ENCODE peak calls at places on chromosomes 7 and 10, in eight cellular contexts. Q is left cardiac atrium, K is adrenal gland, U is astrocyte, N is Kasumi-1, F is amniotic stem cell, I is GM10248, L is cardiac fibroblast. Y is an unnamed sample.

GRCh38 chr7:29401827-29402226 is 161.8 kb upstream of the PRR15 start:
- DNase-seq in F (no peak), U (no peak), L (no peak), K (no peak), I (no peak), Q (no peak), N (no peak), Y (no peak)

GRCh38 chr7:92653136-92653535 is 62.9 kb upstream of the FAM133B start:
- DNase-seq in L (no peak), Q (no peak), F (no peak), N (no peak), U (no peak), I (no peak), K (no peak), Y (no peak)

GRCh38 chr7:52269669-52270068 is 765.8 kb upstream of the POM121L12 start:
- DNase-seq in N (no peak), K (no peak), F (no peak), Q (no peak), U (no peak), I (no peak), L (no peak), Y (no peak)

GRCh38 chr7:75599244-75599771 is 107.2 kb downstream of the SPDYE5 start:
- DNase-seq in N (no peak), U (no peak), I (no peak), K (no peak), L (no peak), Q (no peak), F (no peak), Y (no peak)

GRCh38 chr7:143008007-143008901 is 18.7 kb downstream of the OR9A2 start:
- DNase-seq in F (peak; percentile 19), I (peak; percentile 69), U (no peak), N (peak; percentile 74), L (peak; percentile 77), K (peak; percentile 63), Q (peak; percentile 81), Y (peak; percentile 80)

GRCh38 chr7:98802781-98803110 is 67.1 kb downstream of the TMEM130 start:
- DNase-seq in K (no peak), U (no peak), Q (no peak), L (no peak), I (peak; percentile 32), N (no peak), F (no peak), Y (no peak)

GRCh38 chr10:118940386-118940785 is 89.1 kb upstream of the NANOS1 start:
- DNase-seq in Q (no peak), F (no peak), K (no peak), N (no peak), U (peak; percentile 6), L (peak; percentile 44), I (no peak), Y (no peak)

GRCh38 chr7:7265057-7265456 is 82.7 kb downstream of the C1GALT1 start:
- DNase-seq in K (no peak), I (no peak), N (no peak), Q (no peak), F (no peak), U (peak; percentile 27), L (peak; percentile 59), Y (no peak)

GRCh38 chr7:151142686-151143040 is 24.8 kb downstream of the GBX1 start:
- DNase-seq in Q (no peak), U (no peak), F (no peak), L (no peak), N (no peak), K (peak; percentile 2), I (no peak), Y (peak; percentile 3)

GRCh38 chr7:7576344-7576743 is 9.7 kb downstream of the MIOS start:
- DNase-seq in L (no peak), Q (no peak), F (no peak), N (no peak), I (no peak), K (no peak), U (no peak), Y (no peak)

GRCh38 chr7:128869138-128869943 is 6.7 kb downstream of the ATP6V1F start:
- DNase-seq in F (no peak), K (peak; percentile 47), L (peak; percentile 25), U (peak; percentile 19), Q (peak; percentile 70), N (no peak), I (peak; percentile 69), Y (peak; percentile 74)

GRCh38 chr7:134669845-134670373 is 23.3 kb downstream of the BPGM start:
- DNase-seq in F (peak; percentile 16), L (peak; percentile 98), I (no peak), N (peak; percentile 61), Q (peak; percentile 62), K (peak; percentile 30), U (peak; percentile 91), Y (peak; percentile 44)